ENCODE peak calls at places on chromosomes 5 and 9, in six cellular contexts. One of them, this sample, is unnamed.

GRCh38 chr9:24614070-24614469 is 68.4 kb upstream of the IZUMO3 start:
- DNase-seq in body of pancreas: no peak
- DNase-seq in sigmoid colon: no peak
- DNase-seq in IMR-90: no peak
- DNase-seq in heart left ventricle: no peak
- DNase-seq in GM12878: no peak
- DNase-seq in this sample: no peak

GRCh38 chr5:144237851-144238250 is 67.2 kb downstream of the KCTD16 start:
- DNase-seq in GM12878: no peak
- DNase-seq in sigmoid colon: no peak
- DNase-seq in heart left ventricle: no peak
- DNase-seq in body of pancreas: no peak
- DNase-seq in IMR-90: no peak
- DNase-seq in this sample: no peak

GRCh38 chr5:16536246-16536645 is 70.6 kb upstream of the ZNF622 start:
- DNase-seq in GM12878: no peak
- DNase-seq in IMR-90: peak; percentile 24
- DNase-seq in heart left ventricle: no peak
- DNase-seq in body of pancreas: peak; percentile 36
- DNase-seq in sigmoid colon: no peak
- DNase-seq in this sample: no peak

GRCh38 chr9:136142416-136142800 is 23.7 kb upstream of the TMEM250 start:
- DNase-seq in body of pancreas: no peak
- DNase-seq in sigmoid colon: no peak
- DNase-seq in GM12878: no peak
- DNase-seq in IMR-90: no peak
- DNase-seq in heart left ventricle: no peak
- DNase-seq in this sample: no peak

GRCh38 chr5:39867923-39868322 is 443.1 kb upstream of the DAB2 start:
- DNase-seq in body of pancreas: no peak
- DNase-seq in GM12878: no peak
- DNase-seq in IMR-90: no peak
- DNase-seq in sigmoid colon: no peak
- DNase-seq in heart left ventricle: no peak
- DNase-seq in this sample: no peak

GRCh38 chr5:125695994-125696679 is 727.1 kb upstream of the GRAMD2B start:
- DNase-seq in heart left ventricle: no peak
- DNase-seq in body of pancreas: no peak
- DNase-seq in GM12878: no peak
- DNase-seq in IMR-90: peak; percentile 25
- DNase-seq in sigmoid colon: no peak
- DNase-seq in this sample: no peak

GRCh38 chr5:124176692-124177091 is 569.7 kb downstream of the ZNF608 start:
- DNase-seq in body of pancreas: peak; percentile 70
- DNase-seq in sigmoid colon: no peak
- DNase-seq in heart left ventricle: peak; percentile 45
- DNase-seq in IMR-90: no peak
- DNase-seq in GM12878: no peak
- DNase-seq in this sample: no peak

GRCh38 chr5:37723147-37723961 is 116.5 kb downstream of the GDNF start:
- DNase-seq in IMR-90: no peak
- DNase-seq in GM12878: no peak
- DNase-seq in heart left ventricle: no peak
- DNase-seq in sigmoid colon: peak; percentile 52
- DNase-seq in body of pancreas: no peak
- DNase-seq in this sample: no peak

GRCh38 chr9:77843088-77843985 is 188.3 kb downstream of the GNAQ start:
- DNase-seq in GM12878: no peak
- DNase-seq in heart left ventricle: no peak
- DNase-seq in body of pancreas: no peak
- DNase-seq in sigmoid colon: no peak
- DNase-seq in IMR-90: no peak
- DNase-seq in this sample: no peak

GRCh38 chr5:151195622-151196021 is 28.3 kb downstream of the CCDC69 start:
- DNase-seq in heart left ventricle: no peak
- DNase-seq in GM12878: no peak
- DNase-seq in body of pancreas: no peak
- DNase-seq in IMR-90: no peak
- DNase-seq in sigmoid colon: no peak
- DNase-seq in this sample: no peak

GRCh38 chr9:135128035-135128670 is 40.7 kb downstream of the OLFM1 start:
- DNase-seq in IMR-90: no peak
- DNase-seq in sigmoid colon: no peak
- DNase-seq in heart left ventricle: no peak
- DNase-seq in GM12878: no peak
- DNase-seq in body of pancreas: no peak
- DNase-seq in this sample: no peak

GRCh38 chr9:93575706-93576295 is 583 bp upstream of the PHF2 start:
- DNase-seq in IMR-90: peak; percentile 16
- DNase-seq in heart left ventricle: peak; percentile 63
- DNase-seq in sigmoid colon: no peak
- DNase-seq in body of pancreas: peak; percentile 39
- DNase-seq in GM12878: no peak
- DNase-seq in this sample: no peak

GRCh38 chr5:68548959-68549676 is 333.6 kb downstream of the PIK3R1 start:
- DNase-seq in body of pancreas: no peak
- DNase-seq in IMR-90: peak; percentile 92
- DNase-seq in GM12878: no peak
- DNase-seq in sigmoid colon: no peak
- DNase-seq in heart left ventricle: no peak
- DNase-seq in this sample: no peak

DNA sequence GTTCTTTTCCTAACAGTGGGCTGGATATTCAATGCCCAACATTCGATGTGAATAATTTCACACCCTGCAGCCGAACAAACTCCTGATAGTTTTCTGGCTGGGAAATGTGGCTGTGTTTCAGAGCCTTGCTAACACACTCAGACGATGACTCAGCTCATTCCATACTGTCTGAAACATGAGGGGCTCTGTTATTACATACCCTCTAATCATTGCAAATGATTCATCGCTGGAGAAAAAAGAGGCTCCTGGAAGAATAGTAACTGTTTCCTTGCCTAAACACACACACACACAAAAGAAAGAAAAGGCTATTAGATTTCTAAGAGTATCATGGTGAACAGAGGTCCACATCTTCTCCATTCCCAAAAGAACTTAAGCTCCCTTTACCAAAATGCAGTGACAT is 75.7 kb downstream of the OXCT1 start:
- DNase-seq in GM12878: no peak
- DNase-seq in body of pancreas: no peak
- DNase-seq in IMR-90: peak; percentile 98
- DNase-seq in sigmoid colon: no peak
- DNase-seq in heart left ventricle: no peak
- DNase-seq in this sample: no peak
- H3K27ac ChIP-seq in GM12878: no peak overlapping the region
- H3K27ac ChIP-seq in body of pancreas: no peak overlapping the region
- H3K27ac ChIP-seq in IMR-90: peak overlapping the region; percentile 75
- H3K27ac ChIP-seq in sigmoid colon: peak overlapping the region; percentile 36
- H3K27ac ChIP-seq in heart left ventricle: peak overlapping the region; percentile 2
- H3K27ac ChIP-seq in this sample: no peak overlapping the region

GRCh38 chr9:129607026-129607397 is 13.9 kb downstream of the C9orf50 start:
- DNase-seq in GM12878: no peak
- DNase-seq in body of pancreas: no peak
- DNase-seq in heart left ventricle: no peak
- DNase-seq in IMR-90: no peak
- DNase-seq in sigmoid colon: no peak
- DNase-seq in this sample: no peak

GRCh38 chr9:129609486-129610192 is 11.3 kb downstream of the C9orf50 start:
- DNase-seq in GM12878: no peak
- DNase-seq in heart left ventricle: peak; percentile 55
- DNase-seq in sigmoid colon: no peak
- DNase-seq in IMR-90: no peak
- DNase-seq in body of pancreas: peak; percentile 42
- DNase-seq in this sample: no peak

GRCh38 chr9:129610473-129611301 is 10.2 kb downstream of the C9orf50 start:
- DNase-seq in body of pancreas: peak; percentile 82
- DNase-seq in GM12878: no peak
- DNase-seq in IMR-90: peak; percentile 58
- DNase-seq in sigmoid colon: peak; percentile 90
- DNase-seq in heart left ventricle: peak; percentile 86
- DNase-seq in this sample: no peak

GRCh38 chr9:129610193-129610472 is 10.8 kb downstream of the C9orf50 start:
- DNase-seq in IMR-90: no peak
- DNase-seq in sigmoid colon: no peak
- DNase-seq in body of pancreas: no peak
- DNase-seq in GM12878: no peak
- DNase-seq in heart left ventricle: no peak
- DNase-seq in this sample: no peak

GRCh38 chr9:129608561-129609481 is 12.1 kb downstream of the C9orf50 start:
- DNase-seq in heart left ventricle: no peak
- DNase-seq in body of pancreas: peak; percentile 49
- DNase-seq in sigmoid colon: no peak
- DNase-seq in GM12878: no peak
- DNase-seq in IMR-90: no peak
- DNase-seq in this sample: no peak
- TF ChIP-seq POLR2A in heart left ventricle: no peak
- TF ChIP-seq POLR2A in body of pancreas: no peak
- TF ChIP-seq POLR2A in sigmoid colon: no peak
- TF ChIP-seq POLR2A in GM12878: no peak
- TF ChIP-seq POLR2A in IMR-90: no peak
- TF ChIP-seq POLR2A in this sample: no peak

GRCh38 chr5:158423623-158424200 is 564.8 kb upstream of the CLINT1 start:
- DNase-seq in heart left ventricle: no peak
- DNase-seq in sigmoid colon: no peak
- DNase-seq in GM12878: no peak
- DNase-seq in body of pancreas: no peak
- DNase-seq in IMR-90: peak; percentile 16
- DNase-seq in this sample: no peak
- H3K9me3 ChIP-seq in heart left ventricle: no peaks in the 10 kb centered on the region
- H3K9me3 ChIP-seq in sigmoid colon: no peaks in the 10 kb centered on the region
- H3K9me3 ChIP-seq in GM12878: no peaks in the 10 kb centered on the region
- H3K9me3 ChIP-seq in body of pancreas: no peaks in the 10 kb centered on the region
- H3K9me3 ChIP-seq in IMR-90: no peaks in the 10 kb centered on the region
- H3K9me3 ChIP-seq in this sample: no peaks in the 10 kb centered on the region

GRCh38 chr5:82331557-82331956 is 53.4 kb upstream of the RPS23 start:
- DNase-seq in sigmoid colon: no peak
- DNase-seq in body of pancreas: no peak
- DNase-seq in GM12878: no peak
- DNase-seq in heart left ventricle: no peak
- DNase-seq in IMR-90: no peak
- DNase-seq in this sample: no peak

GRCh38 chr5:82332889-82333619 is 54.9 kb upstream of the RPS23 start:
- DNase-seq in IMR-90: peak; percentile 50
- DNase-seq in sigmoid colon: no peak
- DNase-seq in body of pancreas: no peak
- DNase-seq in GM12878: no peak
- DNase-seq in heart left ventricle: no peak
- DNase-seq in this sample: no peak

GRCh38 chr5:82330506-82330905 is 52.4 kb upstream of the RPS23 start:
- DNase-seq in heart left ventricle: no peak
- DNase-seq in GM12878: no peak
- DNase-seq in body of pancreas: no peak
- DNase-seq in IMR-90: no peak
- DNase-seq in sigmoid colon: no peak
- DNase-seq in this sample: no peak

GRCh38 chr5:82330921-82331320 is 52.8 kb upstream of the RPS23 start:
- DNase-seq in IMR-90: no peak
- DNase-seq in GM12878: no peak
- DNase-seq in body of pancreas: no peak
- DNase-seq in heart left ventricle: no peak
- DNase-seq in sigmoid colon: no peak
- DNase-seq in this sample: no peak

DNA sequence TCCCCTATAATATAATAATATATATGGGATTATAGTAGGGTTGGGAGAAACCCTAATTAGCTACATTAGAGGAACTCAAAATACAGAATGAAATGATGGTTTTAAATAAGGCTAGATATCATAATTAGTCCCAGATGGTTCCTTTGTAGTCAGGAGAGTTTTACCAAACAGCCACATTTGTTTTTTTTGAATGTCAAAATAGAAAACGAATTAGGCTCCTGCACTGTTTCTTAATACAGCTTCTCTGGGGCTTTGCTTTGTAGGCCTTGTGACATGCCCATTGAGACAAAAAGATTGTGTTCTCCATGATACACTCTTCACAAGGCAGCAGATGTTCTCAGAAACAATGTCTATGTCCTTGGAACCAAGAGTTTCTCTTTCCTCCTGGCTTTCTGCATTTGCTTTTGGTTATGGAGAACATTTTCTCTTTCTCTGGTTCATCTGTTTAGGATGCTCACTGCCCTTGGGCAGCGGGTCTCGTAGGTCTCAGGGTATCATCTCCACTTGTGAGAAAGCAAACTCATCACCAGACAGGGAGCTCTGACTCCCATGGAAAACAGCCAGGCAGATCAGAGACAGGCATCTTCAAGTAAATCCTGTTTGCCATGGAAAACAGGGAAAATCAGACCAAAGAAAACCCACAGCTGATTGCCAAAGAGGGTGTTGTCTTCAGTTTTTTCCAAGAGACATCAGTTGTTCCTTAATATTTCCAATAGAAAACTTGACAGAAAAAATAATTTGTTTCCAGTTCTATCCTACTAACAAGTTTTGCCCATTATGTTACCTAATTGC is 54.1 kb upstream of the RPS23 start:
- DNase-seq in heart left ventricle: no peak
- DNase-seq in body of pancreas: no peak
- DNase-seq in GM12878: no peak
- DNase-seq in IMR-90: no peak
- DNase-seq in sigmoid colon: no peak
- DNase-seq in this sample: no peak
- H3K27ac ChIP-seq in heart left ventricle: no peak overlapping the region
- H3K27ac ChIP-seq in body of pancreas: no peak overlapping the region
- H3K27ac ChIP-seq in GM12878: no peak overlapping the region
- H3K27ac ChIP-seq in IMR-90: no peak overlapping the region
- H3K27ac ChIP-seq in sigmoid colon: no peak overlapping the region
- H3K27ac ChIP-seq in this sample: peak overlapping the region; percentile 56

GRCh38 chr9:35732185-35733108 is at the start of the genes CREB3 and TLN1:
- DNase-seq in sigmoid colon: peak; percentile 100
- DNase-seq in heart left ventricle: peak; percentile 98
- DNase-seq in body of pancreas: peak; percentile 97
- DNase-seq in IMR-90: peak; percentile 99
- DNase-seq in GM12878: peak; percentile 91
- DNase-seq in this sample: peak; percentile 92
- TF ChIP-seq POLR2A in sigmoid colon: peak; percentile 91
- TF ChIP-seq POLR2A in heart left ventricle: no peak
- TF ChIP-seq POLR2A in body of pancreas: peak; percentile 82
- TF ChIP-seq POLR2A in IMR-90: peak; percentile 98
- TF ChIP-seq POLR2A in GM12878: peak; percentile 84
- TF ChIP-seq POLR2A in this sample: peak; percentile 76

GRCh38 chr9:108696156-108696555 is 159.6 kb downstream of the ACTL7B start:
- DNase-seq in sigmoid colon: no peak
- DNase-seq in IMR-90: no peak
- DNase-seq in body of pancreas: no peak
- DNase-seq in GM12878: no peak
- DNase-seq in heart left ventricle: no peak
- DNase-seq in this sample: no peak
- H3K9me3 ChIP-seq in sigmoid colon: no peaks in the 10 kb centered on the region
- H3K9me3 ChIP-seq in IMR-90: peaks cover 2% of the 10 kb centered on the region
- H3K9me3 ChIP-seq in body of pancreas: no peaks in the 10 kb centered on the region
- H3K9me3 ChIP-seq in GM12878: no peaks in the 10 kb centered on the region
- H3K9me3 ChIP-seq in heart left ventricle: no peaks in the 10 kb centered on the region
- H3K9me3 ChIP-seq in this sample: no peaks in the 10 kb centered on the region

This sample was measured in esophagus squamous epithelium.